ENCODE peak calls at places on chromosomes 5 and 9, in seven cellular contexts. One of them, this sample, is unnamed.

GRCh38 chr5:167582263-167582662 is 709.2 kb upstream of the WWC1 start:
- DNase-seq in H9: no peak
- DNase-seq in neuronal stem cell: no peak
- DNase-seq in mesenchymal stem cell: peak
- DNase-seq in IMR-90: peak
- DNase-seq in H1: no peak
- DNase-seq in trophoblast cell: peak
- DNase-seq in this sample: no peak

GRCh38 chr9:119216891-119217290 is 152.3 kb downstream of the BRINP1 start:
- DNase-seq in H9: no peak
- DNase-seq in neuronal stem cell: no peak
- DNase-seq in mesenchymal stem cell: no peak
- DNase-seq in IMR-90: no peak
- DNase-seq in H1: no peak
- DNase-seq in trophoblast cell: no peak
- DNase-seq in this sample: no peak

GRCh38 chr9:108162664-108163063 is 673.1 kb upstream of the KLF4 start:
- DNase-seq in H9: no peak
- DNase-seq in neuronal stem cell: no peak
- DNase-seq in mesenchymal stem cell: peak
- DNase-seq in IMR-90: peak
- DNase-seq in H1: no peak
- DNase-seq in trophoblast cell: no peak
- DNase-seq in this sample: no peak

GRCh38 chr5:59553992-59554391 is 339.5 kb downstream of the PDE4D start:
- DNase-seq in H9: no peak
- DNase-seq in neuronal stem cell: no peak
- DNase-seq in mesenchymal stem cell: no peak
- DNase-seq in IMR-90: no peak
- DNase-seq in H1: no peak
- DNase-seq in trophoblast cell: no peak
- DNase-seq in this sample: no peak

GRCh38 chr5:88819332-88819999 is 63.5 kb downstream of the MEF2C start:
- DNase-seq in H9: no peak
- DNase-seq in neuronal stem cell: no peak
- DNase-seq in mesenchymal stem cell: no peak
- DNase-seq in IMR-90: no peak
- DNase-seq in H1: no peak
- DNase-seq in trophoblast cell: peak
- DNase-seq in this sample: peak

GRCh38 chr9:28177142-28177541 is 603.9 kb upstream of the C9orf72 start:
- DNase-seq in H9: no peak
- DNase-seq in neuronal stem cell: no peak
- DNase-seq in mesenchymal stem cell: no peak
- DNase-seq in IMR-90: no peak
- DNase-seq in H1: no peak
- DNase-seq in trophoblast cell: no peak
- DNase-seq in this sample: no peak

GRCh38 chr9:124210697-124211096 is 47.1 kb upstream of the NEK6 start:
- DNase-seq in H9: no peak
- DNase-seq in neuronal stem cell: no peak
- DNase-seq in mesenchymal stem cell: no peak
- DNase-seq in IMR-90: peak
- DNase-seq in H1: no peak
- DNase-seq in trophoblast cell: no peak
- DNase-seq in this sample: no peak

GRCh38 chr5:50559955-50560354 is 106.5 kb upstream of the PARP8 start:
- DNase-seq in H9: no peak
- DNase-seq in neuronal stem cell: no peak
- DNase-seq in mesenchymal stem cell: no peak
- DNase-seq in IMR-90: no peak
- DNase-seq in H1: no peak
- DNase-seq in trophoblast cell: no peak
- DNase-seq in this sample: no peak

GRCh38 chr9:134304712-134305111 is 21.5 kb upstream of the RXRA start:
- DNase-seq in H9: no peak
- DNase-seq in neuronal stem cell: no peak
- DNase-seq in mesenchymal stem cell: no peak
- DNase-seq in IMR-90: no peak
- DNase-seq in H1: no peak
- DNase-seq in trophoblast cell: no peak
- DNase-seq in this sample: no peak

GRCh38 chr5:134263801-134264200 is 37.9 kb upstream of the PPP2CA start:
- DNase-seq in H9: no peak
- DNase-seq in neuronal stem cell: no peak
- DNase-seq in mesenchymal stem cell: no peak
- DNase-seq in IMR-90: no peak
- DNase-seq in H1: no peak
- DNase-seq in trophoblast cell: no peak
- DNase-seq in this sample: no peak

DNA sequence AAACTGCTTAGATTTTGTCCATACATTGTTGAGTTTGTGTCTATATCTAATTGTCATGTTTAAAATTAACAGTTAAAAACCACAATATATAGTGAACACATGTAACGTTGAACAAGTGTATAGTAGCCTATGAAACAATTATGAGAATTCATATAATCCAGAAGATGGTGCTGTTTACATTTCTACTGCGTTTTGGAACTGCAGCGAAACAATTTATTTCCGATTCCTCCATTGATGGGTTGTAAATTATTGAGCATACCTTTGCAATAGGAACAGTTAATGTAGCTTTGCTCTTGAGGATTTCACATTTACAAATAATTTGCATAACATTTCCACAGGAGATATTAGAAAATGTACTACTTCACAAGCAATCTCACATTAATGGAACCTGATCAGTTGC is 411.8 kb downstream of the CDH10 start:
- DNase-seq in H9: no peak
- DNase-seq in neuronal stem cell: no peak
- DNase-seq in mesenchymal stem cell: no peak
- DNase-seq in IMR-90: no peak
- DNase-seq in H1: no peak
- DNase-seq in trophoblast cell: no peak
- DNase-seq in this sample: no peak
- H2AK5ac ChIP-seq in H9: no peak
- H2AK5ac ChIP-seq in neuronal stem cell: no peak
- H2AK5ac ChIP-seq in mesenchymal stem cell: no peak
- H2AK5ac ChIP-seq in IMR-90: no peak
- H2AK5ac ChIP-seq in H1: no peak
- H2AK5ac ChIP-seq in trophoblast cell: no peak
- H2AK5ac ChIP-seq in this sample: no peak

DNA sequence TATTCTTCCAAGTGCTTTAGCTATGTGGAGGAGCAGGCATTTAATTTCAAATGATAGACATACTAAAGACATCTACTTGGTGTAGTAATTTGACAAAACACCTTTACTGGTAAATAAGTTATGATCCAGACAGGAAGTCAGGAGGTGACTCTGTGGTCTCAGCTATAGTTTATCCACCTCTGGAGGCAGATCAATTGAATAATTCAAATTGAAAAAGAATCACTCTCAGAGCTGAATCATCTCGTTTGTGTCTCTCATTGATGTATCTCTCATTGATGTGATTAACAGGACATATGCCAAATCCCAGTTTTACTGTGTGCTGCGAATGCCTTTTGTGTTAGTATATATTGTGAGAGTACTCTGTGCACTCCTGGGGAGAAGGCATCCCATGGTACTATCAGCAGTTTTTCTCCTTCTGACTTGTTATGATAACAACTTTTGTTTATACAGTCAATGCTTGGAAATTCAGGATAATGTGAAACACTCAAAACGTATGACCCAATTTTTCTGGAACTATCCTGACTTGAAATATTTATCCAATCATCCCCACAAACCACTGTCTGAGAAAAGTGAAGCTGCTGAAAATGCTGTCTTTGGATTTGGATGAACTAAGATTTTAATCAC is 48.5 kb upstream of the DAB2 start:
- DNase-seq in H9: no peak
- DNase-seq in neuronal stem cell: no peak
- DNase-seq in mesenchymal stem cell: peak
- DNase-seq in IMR-90: peak
- DNase-seq in H1: no peak
- DNase-seq in trophoblast cell: no peak
- DNase-seq in this sample: no peak
- H2AK5ac ChIP-seq in H9: no peak
- H2AK5ac ChIP-seq in neuronal stem cell: no peak
- H2AK5ac ChIP-seq in mesenchymal stem cell: no peak
- H2AK5ac ChIP-seq in IMR-90: no peak
- H2AK5ac ChIP-seq in H1: no peak
- H2AK5ac ChIP-seq in trophoblast cell: no peak
- H2AK5ac ChIP-seq in this sample: no peak

GRCh38 chr9:89598926-89599325 is 5.9 kb upstream of the GADD45G start:
- DNase-seq in H9: peak
- DNase-seq in neuronal stem cell: no peak
- DNase-seq in mesenchymal stem cell: peak
- DNase-seq in IMR-90: no peak
- DNase-seq in H1: no peak
- DNase-seq in trophoblast cell: no peak
- DNase-seq in this sample: no peak

GRCh38 chr9:89597711-89598707 is 6.8 kb upstream of the GADD45G start:
- DNase-seq in H9: peak
- DNase-seq in neuronal stem cell: peak
- DNase-seq in mesenchymal stem cell: peak
- DNase-seq in IMR-90: peak
- DNase-seq in H1: no peak
- DNase-seq in trophoblast cell: peak
- DNase-seq in this sample: peak

GRCh38 chr9:89595646-89596045 is 9.2 kb upstream of the GADD45G start:
- DNase-seq in H9: peak
- DNase-seq in neuronal stem cell: no peak
- DNase-seq in mesenchymal stem cell: no peak
- DNase-seq in IMR-90: no peak
- DNase-seq in H1: no peak
- DNase-seq in trophoblast cell: no peak
- DNase-seq in this sample: no peak

GRCh38 chr9:89594811-89595550 is 9.8 kb upstream of the GADD45G start:
- DNase-seq in H9: no peak
- DNase-seq in neuronal stem cell: no peak
- DNase-seq in mesenchymal stem cell: no peak
- DNase-seq in IMR-90: no peak
- DNase-seq in H1: no peak
- DNase-seq in trophoblast cell: peak
- DNase-seq in this sample: no peak

GRCh38 chr9:89596937-89597555 is 7.8 kb upstream of the GADD45G start:
- DNase-seq in H9: peak
- DNase-seq in neuronal stem cell: no peak
- DNase-seq in mesenchymal stem cell: no peak
- DNase-seq in IMR-90: no peak
- DNase-seq in H1: no peak
- DNase-seq in trophoblast cell: no peak
- DNase-seq in this sample: no peak
- H2AK5ac ChIP-seq in H9: no peak
- H2AK5ac ChIP-seq in neuronal stem cell: no peak
- H2AK5ac ChIP-seq in mesenchymal stem cell: no peak
- H2AK5ac ChIP-seq in IMR-90: no peak
- H2AK5ac ChIP-seq in H1: no peak
- H2AK5ac ChIP-seq in trophoblast cell: no peak
- H2AK5ac ChIP-seq in this sample: no peak

GRCh38 chr9:132725306-132725705 is 55.0 kb downstream of the GTF3C4 start:
- DNase-seq in H9: no peak
- DNase-seq in neuronal stem cell: no peak
- DNase-seq in mesenchymal stem cell: no peak
- DNase-seq in IMR-90: no peak
- DNase-seq in H1: no peak
- DNase-seq in trophoblast cell: no peak
- DNase-seq in this sample: no peak

GRCh38 chr9:132721661-132722060 is 51.4 kb downstream of the GTF3C4 start:
- DNase-seq in H9: no peak
- DNase-seq in neuronal stem cell: no peak
- DNase-seq in mesenchymal stem cell: no peak
- DNase-seq in IMR-90: no peak
- DNase-seq in H1: no peak
- DNase-seq in trophoblast cell: no peak
- DNase-seq in this sample: no peak

GRCh38 chr9:132722564-132723065 is 52.4 kb downstream of the GTF3C4 start:
- DNase-seq in H9: no peak
- DNase-seq in neuronal stem cell: no peak
- DNase-seq in mesenchymal stem cell: no peak
- DNase-seq in IMR-90: no peak
- DNase-seq in H1: no peak
- DNase-seq in trophoblast cell: no peak
- DNase-seq in this sample: no peak

GRCh38 chr9:132726561-132727150 is 56.4 kb downstream of the GTF3C4 start:
- DNase-seq in H9: no peak
- DNase-seq in neuronal stem cell: no peak
- DNase-seq in mesenchymal stem cell: no peak
- DNase-seq in IMR-90: no peak
- DNase-seq in H1: no peak
- DNase-seq in trophoblast cell: no peak
- DNase-seq in this sample: no peak

GRCh38 chr9:132723809-132724208 is 53.5 kb downstream of the GTF3C4 start:
- DNase-seq in H9: no peak
- DNase-seq in neuronal stem cell: no peak
- DNase-seq in mesenchymal stem cell: no peak
- DNase-seq in IMR-90: no peak
- DNase-seq in H1: no peak
- DNase-seq in trophoblast cell: no peak
- DNase-seq in this sample: no peak
- H2AK5ac ChIP-seq in H9: no peak
- H2AK5ac ChIP-seq in neuronal stem cell: no peak
- H2AK5ac ChIP-seq in mesenchymal stem cell: no peak
- H2AK5ac ChIP-seq in IMR-90: no peak
- H2AK5ac ChIP-seq in H1: no peak
- H2AK5ac ChIP-seq in trophoblast cell: no peak
- H2AK5ac ChIP-seq in this sample: no peak

DNA sequence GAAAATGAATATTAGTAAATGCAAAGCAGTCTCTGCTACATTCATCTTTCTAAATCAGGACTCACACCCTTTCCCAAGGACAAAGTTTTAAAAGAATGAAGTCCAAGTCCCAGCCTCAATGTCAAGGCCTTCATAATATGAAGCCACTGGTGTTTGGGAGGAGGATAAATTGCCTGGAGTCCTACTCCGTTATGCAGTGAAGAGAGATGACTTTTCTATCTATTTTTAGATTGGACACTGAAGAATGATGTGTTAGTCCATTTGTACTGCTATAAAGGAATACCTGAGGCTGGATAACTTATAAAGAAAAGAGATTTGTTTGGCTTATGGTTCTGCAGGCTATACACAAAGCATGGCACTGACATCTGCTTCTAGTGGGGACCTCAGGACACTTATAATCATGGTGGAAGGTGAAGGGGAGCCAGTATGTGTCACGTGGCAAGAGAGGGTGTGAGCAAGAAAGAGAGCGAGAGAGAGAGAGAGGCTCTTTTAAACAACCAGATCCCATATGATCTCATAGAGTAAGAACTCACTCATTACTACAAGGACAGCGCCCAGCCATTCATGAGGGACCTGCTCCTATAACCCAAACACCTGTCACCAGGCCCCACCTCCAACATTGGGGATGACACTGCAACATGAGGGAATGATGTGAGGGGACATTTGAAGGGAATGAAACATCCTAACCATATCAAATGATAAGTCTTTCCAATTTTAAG is 427.7 kb downstream of the EFNA5 start:
- DNase-seq in H9: no peak
- DNase-seq in neuronal stem cell: no peak
- DNase-seq in mesenchymal stem cell: no peak
- DNase-seq in IMR-90: no peak
- DNase-seq in H1: no peak
- DNase-seq in trophoblast cell: no peak
- DNase-seq in this sample: peak
- H2AK5ac ChIP-seq in H9: no peak
- H2AK5ac ChIP-seq in neuronal stem cell: no peak
- H2AK5ac ChIP-seq in mesenchymal stem cell: no peak
- H2AK5ac ChIP-seq in IMR-90: no peak
- H2AK5ac ChIP-seq in H1: no peak
- H2AK5ac ChIP-seq in trophoblast cell: no peak
- H2AK5ac ChIP-seq in this sample: no peak